ENCODE peak calls at places on chromosome 1, in eight cellular contexts. F is neural progenitor cell, A is AG04450, B is heart right ventricle, X is A549, Y is ovary, N is aorta, U is OCI-LY7. M is an unnamed sample.

GRCh38 chr1:4637616-4638346 is 16.6 kb upstream of the AJAP1 start:
- DNase-seq in Y (no peak), X (no peak), F (no peak), N (no peak), U (no peak), B (no peak), A (no peak), M (no peak)

GRCh38 chr1:46768445-46768844 is 30.4 kb upstream of the CYP4B1 start:
- DNase-seq in N (no peak), X (no peak), A (no peak), U (no peak), B (no peak), F (no peak), Y (no peak), M (no peak)

GRCh38 chr1:177620636-177621190 is 349.1 kb downstream of the SEC16B start:
- DNase-seq in Y (no peak), A (no peak), X (no peak), N (no peak), F (no peak), U (no peak), B (no peak), M (no peak)

GRCh38 chr1:222335586-222335985 is 212.3 kb downstream of the HHIPL2 start:
- DNase-seq in U (no peak), Y (no peak), B (no peak), X (no peak), A (no peak), N (no peak), F (no peak), M (no peak)

GRCh38 chr1:203537806-203538464 is 44.0 kb downstream of the OPTC start:
- DNase-seq in B (no peak), N (peak), X (peak), U (no peak), Y (no peak), F (no peak), A (peak), M (no peak)

GRCh38 chr1:212566522-212567479 is 41.8 kb upstream of the ATF3 start:
- DNase-seq in N (peak), A (peak), X (peak), F (no peak), Y (peak), B (no peak), U (peak), M (no peak)

GRCh38 chr1:45373573-45373972 is 33.3 kb upstream of the MUTYH start:
- DNase-seq in X (no peak), Y (no peak), U (no peak), F (no peak), A (no peak), N (no peak), B (no peak), M (no peak)

GRCh38 chr1:172653015-172653709 is 5.7 kb upstream of the FASLG start:
- DNase-seq in U (no peak), A (no peak), Y (no peak), X (peak), B (no peak), N (no peak), F (no peak), M (no peak)

GRCh38 chr1:95650631-95651030 is 416.6 kb downstream of the RWDD3 start:
- DNase-seq in X (no peak), N (no peak), Y (no peak), A (no peak), B (no peak), F (no peak), U (no peak), M (no peak)

GRCh38 chr1:145988773-145989172 is 7.6 kb downstream of the TXNIP start:
- DNase-seq in B (no peak), N (no peak), U (no peak), A (no peak), Y (no peak), F (no peak), X (no peak), M (no peak)

GRCh38 chr1:176628775-176629174 is 165.8 kb downstream of the PAPPA2 start:
- DNase-seq in N (no peak), X (no peak), Y (no peak), B (no peak), F (no peak), U (no peak), A (no peak), M (no peak)

GRCh38 chr1:229980009-229980408 is 87.0 kb upstream of the GALNT2 start:
- DNase-seq in Y (no peak), X (peak), B (no peak), N (no peak), F (no peak), U (no peak), A (no peak), M (no peak)

GRCh38 chr1:212620293-212620692 is 11.7 kb downstream of the ATF3 start:
- DNase-seq in Y (no peak), F (no peak), A (no peak), N (no peak), B (no peak), U (no peak), X (no peak), M (no peak)

GRCh38 chr1:221998186-221998612 is 256.3 kb upstream of the DUSP10 start:
- DNase-seq in U (no peak), X (no peak), N (no peak), Y (no peak), A (no peak), F (no peak), B (no peak), M (no peak)

GRCh38 chr1:154579382-154579781 is 11.8 kb downstream of the CHRNB2 start:
- DNase-seq in X (no peak), U (no peak), Y (no peak), N (no peak), B (no peak), F (no peak), A (no peak), M (no peak)

GRCh38 chr1:197388801-197389200 is 120.7 kb downstream of the CRB1 start:
- DNase-seq in U (no peak), F (no peak), X (no peak), A (no peak), B (no peak), Y (no peak), N (no peak), M (no peak)

GRCh38 chr1:197392541-197392940 is 124.5 kb downstream of the CRB1 start:
- DNase-seq in U (no peak), B (no peak), N (no peak), Y (no peak), A (no peak), F (no peak), X (no peak), M (no peak)

GRCh38 chr1:197393105-197393504 is 125.1 kb downstream of the CRB1 start:
- DNase-seq in U (no peak), A (no peak), B (no peak), X (no peak), F (no peak), Y (no peak), N (no peak), M (no peak)

GRCh38 chr1:197393772-197394171 is 125.7 kb downstream of the CRB1 start:
- DNase-seq in A (no peak), B (no peak), F (no peak), U (no peak), N (no peak), X (no peak), Y (no peak), M (no peak)

GRCh38 chr1:197391303-197392226 is 123.5 kb downstream of the CRB1 start:
- DNase-seq in F (peak), U (no peak), N (no peak), X (peak), B (no peak), Y (no peak), A (no peak), M (no peak)
- H3K27ac ChIP-seq in F (no peak), U (no peak), N (no peak), X (no peak), B (no peak), Y (no peak), A (no peak), M (no peak)

DNA sequence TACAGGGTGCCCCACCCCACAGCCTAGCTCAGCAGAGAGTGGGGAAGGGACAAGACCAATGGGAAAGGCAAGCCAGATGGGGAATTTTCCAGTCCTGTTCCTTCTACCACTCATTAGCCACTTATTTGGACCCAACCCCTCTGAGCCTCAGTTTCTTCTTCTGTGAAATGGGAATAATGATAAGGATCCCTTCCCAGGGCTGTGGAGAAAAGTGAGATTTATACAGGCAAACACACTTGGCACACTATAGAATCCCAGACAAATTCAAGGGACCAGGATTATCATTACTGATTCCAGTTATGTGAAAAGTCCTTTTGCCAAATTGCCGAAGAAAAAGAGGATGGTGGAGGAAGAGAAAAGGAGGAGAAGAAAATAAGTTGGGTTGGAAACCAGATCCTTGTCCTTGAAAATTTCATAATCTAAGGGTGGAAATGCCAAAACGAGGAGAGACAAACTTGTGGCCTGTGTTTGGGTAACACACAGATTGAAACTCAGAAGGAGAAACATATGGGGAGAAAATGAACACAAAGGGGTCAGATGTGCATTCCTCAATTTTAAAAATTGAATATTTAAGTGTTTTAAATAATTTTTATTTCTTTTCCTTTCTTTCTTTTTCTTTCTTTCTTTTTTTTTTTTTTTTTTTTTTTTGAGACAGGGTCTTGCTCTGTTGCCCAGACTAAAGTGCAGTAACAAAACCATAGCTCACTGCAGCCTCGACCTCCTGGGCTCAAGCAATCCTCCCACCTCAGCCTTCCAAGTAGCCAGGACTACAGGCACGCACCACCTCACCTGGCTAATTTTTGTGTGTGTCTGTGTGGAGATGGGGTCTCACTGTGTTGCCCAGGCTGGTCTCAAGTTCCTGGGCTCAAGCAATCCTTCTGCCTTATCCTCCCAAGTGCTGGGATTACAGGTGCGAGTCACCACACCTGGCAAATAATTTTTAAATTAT is 9.6 kb downstream of the CAPN2 start:
- DNase-seq in X (no peak), U (no peak), A (no peak), B (no peak), F (no peak), N (no peak), Y (no peak), M (no peak)
- H3K27ac ChIP-seq in X (peak), U (no peak), A (peak), B (no peak), F (no peak), N (peak), Y (peak), M (no peak)

DNA sequence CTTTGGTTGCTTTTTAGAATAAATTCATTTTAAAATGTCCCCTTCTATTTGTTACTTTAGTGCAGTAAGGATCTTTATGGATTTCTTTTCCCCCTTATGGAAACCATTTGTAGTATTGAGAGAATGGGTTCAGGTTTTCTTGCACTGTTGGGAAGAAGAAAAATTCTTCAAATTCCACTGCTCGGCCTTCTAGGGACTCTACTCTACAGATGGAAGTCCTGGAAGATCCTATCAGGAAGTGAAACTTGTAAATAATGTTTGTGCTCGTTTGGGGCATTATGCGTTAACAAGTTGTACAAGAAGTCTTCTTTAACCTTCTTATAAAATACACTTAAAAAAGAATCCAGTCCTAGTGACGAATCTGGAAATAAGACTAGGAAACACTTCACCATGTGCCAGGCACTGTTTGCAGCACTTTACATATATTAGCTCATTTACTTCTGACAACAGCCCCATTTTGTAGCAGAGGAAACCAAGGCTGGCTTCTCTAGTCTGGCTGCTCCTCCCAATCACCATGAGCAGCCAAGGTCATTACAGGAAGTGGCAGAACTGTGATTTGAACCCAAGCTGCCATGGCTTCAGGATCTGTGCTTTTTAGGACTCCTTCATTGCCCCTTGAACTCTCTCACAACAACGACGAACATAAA is 11.8 kb downstream of the LRRC8D start:
- DNase-seq in N (no peak), F (no peak), X (no peak), B (no peak), A (no peak), Y (no peak), U (no peak), M (no peak)
- H3K27ac ChIP-seq in N (no peak), F (no peak), X (no peak), B (no peak), A (no peak), Y (no peak), U (no peak), M (peak)

GRCh38 chr1:35575401-35575958 is 2.4 kb downstream of the TFAP2E start:
- DNase-seq in Y (no peak), X (no peak), B (no peak), U (no peak), N (no peak), F (no peak), A (no peak), M (no peak)

GRCh38 chr1:35585281-35585680 is 12.2 kb downstream of the TFAP2E start:
- DNase-seq in B (no peak), A (no peak), N (no peak), U (no peak), F (no peak), X (no peak), Y (no peak), M (no peak)

GRCh38 chr1:35576061-35576765 is 3.1 kb downstream of the TFAP2E start:
- DNase-seq in U (no peak), B (no peak), F (no peak), Y (no peak), X (no peak), N (no peak), A (no peak), M (no peak)

GRCh38 chr1:35577071-35577998 is 4.2 kb downstream of the TFAP2E start:
- DNase-seq in X (no peak), A (no peak), F (peak), U (peak), B (peak), Y (no peak), N (peak), M (no peak)

DNA sequence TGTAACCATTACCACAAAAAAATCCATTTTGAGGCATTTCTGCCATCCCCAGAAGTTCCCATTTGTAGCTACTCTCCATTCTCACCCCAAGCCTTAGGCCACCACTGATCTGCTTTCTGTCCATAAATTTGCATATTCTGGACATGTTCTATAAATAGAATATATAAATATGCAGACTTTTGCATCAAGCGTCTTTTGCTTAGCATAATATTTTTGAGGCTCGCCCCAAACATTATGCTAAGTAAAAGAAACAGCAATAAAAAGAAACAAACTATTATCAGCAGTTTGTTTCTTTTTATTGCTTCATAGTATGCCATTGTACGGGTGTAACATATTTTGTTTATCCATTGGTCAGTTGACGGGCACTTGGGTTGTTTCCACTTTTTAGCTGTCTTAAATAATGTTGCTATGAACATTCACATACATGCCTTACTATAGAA is 7.9 kb downstream of the TFAP2E start:
- DNase-seq in X (no peak), A (no peak), F (no peak), B (no peak), U (no peak), Y (no peak), N (no peak), M (no peak)
- H3K27ac ChIP-seq in X (no peak), A (no peak), F (no peak), B (no peak), U (no peak), Y (no peak), N (no peak), M (no peak)

DNA sequence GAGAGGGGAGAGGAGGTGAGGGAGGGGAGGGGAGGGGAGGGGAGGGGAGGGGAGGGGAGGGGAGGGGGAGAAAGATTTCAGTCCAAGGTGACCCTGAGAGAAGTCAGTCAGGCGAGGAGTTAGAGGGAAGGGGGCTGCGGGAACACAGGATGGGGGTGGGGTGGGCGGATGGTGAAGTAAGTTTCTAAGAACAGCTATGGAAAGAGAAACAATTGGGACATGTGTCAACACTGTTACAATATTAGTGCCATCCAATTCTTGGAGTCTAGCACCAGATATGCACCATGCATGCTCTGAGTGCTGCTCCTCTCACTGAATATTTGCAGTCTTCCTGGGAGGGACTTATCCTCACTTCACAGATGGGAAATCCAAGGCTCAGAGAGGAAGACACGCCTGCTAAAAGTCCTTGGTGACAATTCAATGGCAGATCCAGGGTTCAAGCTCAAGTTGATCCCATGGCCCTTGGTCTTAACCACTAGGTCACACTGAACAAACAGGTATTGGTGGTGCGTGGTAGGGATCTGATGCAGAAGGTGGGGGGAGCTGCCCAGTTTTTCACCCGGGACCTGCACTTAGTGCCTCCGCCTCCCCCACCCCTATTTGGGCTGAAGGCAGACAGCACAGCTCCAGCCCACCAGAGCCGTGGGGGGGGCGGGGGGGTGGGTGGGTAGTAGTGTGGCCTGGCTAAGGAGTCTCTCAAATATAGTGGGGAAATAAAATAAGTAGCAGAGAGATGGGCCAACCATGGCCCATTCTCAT is 42.6 kb upstream of the ECE1 start:
- DNase-seq in B (no peak), X (no peak), N (no peak), F (no peak), A (no peak), Y (no peak), U (no peak), M (no peak)
- H3K27ac ChIP-seq in B (peak), X (peak), N (peak), F (no peak), A (peak), Y (peak), U (no peak), M (no peak)

DNA sequence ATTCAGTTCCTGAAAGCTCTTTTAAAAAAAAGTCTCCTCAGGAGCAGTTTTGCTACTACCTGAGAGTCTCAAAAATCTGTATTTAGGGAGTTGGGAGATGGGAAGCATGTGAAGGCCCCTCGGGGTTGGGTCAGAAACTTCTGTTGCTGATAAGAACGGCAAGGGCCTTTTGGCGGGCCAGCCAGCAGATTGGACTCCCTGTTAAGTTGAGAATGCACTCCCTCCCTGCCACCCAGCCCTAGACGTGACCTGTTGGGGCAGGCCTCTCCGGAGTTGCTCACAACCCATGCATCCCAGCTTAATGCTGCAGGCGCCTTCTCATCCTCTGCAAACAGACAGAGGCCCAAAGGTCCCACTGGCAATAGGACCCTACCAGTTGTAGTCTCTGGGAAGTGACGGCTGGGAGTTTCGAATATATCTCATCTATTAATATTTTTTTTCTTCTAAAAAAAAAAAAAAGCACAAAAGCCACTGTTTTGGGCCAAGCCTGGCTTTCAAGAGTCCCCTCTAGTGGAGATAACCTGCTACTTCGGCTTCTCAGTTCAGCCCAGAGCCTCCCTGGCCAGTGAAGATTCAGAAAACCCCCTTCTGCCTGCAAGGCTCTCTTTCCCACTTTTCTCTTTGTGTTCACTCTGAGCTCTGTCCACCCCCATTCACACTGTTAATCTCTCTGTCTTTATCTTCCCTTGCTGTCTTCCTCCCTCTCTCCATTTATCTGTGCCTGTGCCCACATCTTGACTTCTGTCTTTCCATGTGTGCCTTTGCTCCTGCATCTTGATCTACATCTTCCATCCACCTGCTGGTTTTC is 5.3 kb downstream of the PLXNA2 start:
- DNase-seq in Y (peak), N (no peak), X (peak), F (peak), B (no peak), U (peak), A (no peak), M (no peak)
- H3K27ac ChIP-seq in Y (peak), N (no peak), X (peak), F (no peak), B (peak), U (no peak), A (no peak), M (no peak)

DNA sequence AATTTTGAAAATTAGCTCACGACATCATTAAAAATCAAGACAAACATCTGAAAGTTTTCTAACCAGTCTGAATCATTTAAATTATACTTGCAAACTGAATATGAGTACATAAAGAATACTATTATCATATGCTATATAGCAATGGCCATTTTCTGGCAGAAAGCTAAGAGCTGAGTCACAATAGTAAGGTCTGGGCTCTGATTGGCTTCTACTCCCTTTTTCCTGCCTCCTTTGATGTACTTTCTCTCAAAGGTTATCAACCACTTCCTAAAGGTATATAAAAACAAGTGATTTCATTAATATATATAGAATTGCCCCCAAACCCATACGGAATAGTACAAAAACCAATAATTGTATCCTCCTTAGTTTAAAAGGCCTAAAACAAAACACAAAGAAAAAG is 7.0 kb downstream of the KCNA3 start:
- DNase-seq in X (no peak), A (no peak), F (no peak), Y (no peak), B (no peak), U (no peak), N (no peak), M (no peak)
- H3K27ac ChIP-seq in X (no peak), A (no peak), F (no peak), Y (no peak), B (no peak), U (no peak), N (no peak), M (no peak)

M was measured in substantia nigra.